ENCODE peak calls at places on chromosome 20, in four cellular contexts. J is effector memory CD4-positive, alpha-beta T cell; U is uterus; S is CD8-positive, alpha-beta memory T cell. Z is an unnamed sample. For H3K27me3, the result is how much of the 10 kb centered on the place peaks cover.

GRCh38 chr20:11275740-11276139 is 601.9 kb upstream of the JAG1 start:
- DNase-seq in J (no peak), U (no peak), S (no peak), Z (no peak)

GRCh38 chr20:44336086-44336485 is 757 bp upstream of the R3HDML start:
- DNase-seq in J (no peak), U (no peak), S (no peak), Z (peak)

GRCh38 chr20:33169176-33169794 is 1.3 kb downstream of the BPIFA2 start:
- DNase-seq in J (no peak), U (no peak), S (no peak), Z (peak)

GRCh38 chr20:44888226-44889103 is 3.0 kb downstream of the YWHAB start:
- DNase-seq in J (no peak), U (no peak), S (no peak), Z (no peak)

GRCh38 chr20:43838703-43839060 is 76.0 kb upstream of the TOX2 start:
- DNase-seq in J (no peak), U (no peak), S (no peak), Z (no peak)

GRCh38 chr20:25032478-25033183 is 25.3 kb downstream of the ACSS1 start:
- DNase-seq in J (no peak), U (peak), S (no peak), Z (peak)

GRCh38 chr20:56222945-56223344 is 25.6 kb upstream of the MC3R start:
- DNase-seq in J (no peak), U (no peak), S (no peak), Z (no peak)

GRCh38 chr20:43568706-43569105 is 9.9 kb downstream of the SGK2 start:
- DNase-seq in J (no peak), U (no peak), S (no peak), Z (peak)

GRCh38 chr20:60695223-60695622 is 556.8 kb upstream of the CDH4 start:
- DNase-seq in J (no peak), U (no peak), S (no peak), Z (no peak)

GRCh38 chr20:55194947-55195346 is 719.6 kb downstream of the DOK5 start:
- DNase-seq in J (no peak), U (no peak), S (no peak), Z (no peak)

GRCh38 chr20:845226-845868 is 11.8 kb downstream of the FAM110A start:
- DNase-seq in J (no peak), U (no peak), S (peak), Z (peak)

GRCh38 chr20:43820742-43821330 is 93.8 kb upstream of the TOX2 start:
- DNase-seq in J (no peak), U (no peak), S (no peak), Z (no peak)

GRCh38 chr20:10366898-10367419 is 67.1 kb downstream of the MKKS start:
- DNase-seq in J (no peak), U (no peak), S (no peak), Z (no peak)

GRCh38 chr20:39893013-39893685 is 795.9 kb downstream of the MAFB start:
- DNase-seq in J (no peak), U (no peak), S (no peak), Z (no peak)

GRCh38 chr20:47784256-47784598 is 1.1 kb downstream of the SULF2 start:
- DNase-seq in J (no peak), U (no peak), S (no peak), Z (no peak)

GRCh38 chr20:57006411-57007170 is 259.9 kb downstream of the BMP7 start:
- DNase-seq in J (no peak), U (no peak), S (no peak), Z (no peak)

GRCh38 chr20:48703511-48704219 is 124.1 kb downstream of the PREX1 start:
- DNase-seq in J (no peak), U (no peak), S (no peak), Z (no peak)

DNA sequence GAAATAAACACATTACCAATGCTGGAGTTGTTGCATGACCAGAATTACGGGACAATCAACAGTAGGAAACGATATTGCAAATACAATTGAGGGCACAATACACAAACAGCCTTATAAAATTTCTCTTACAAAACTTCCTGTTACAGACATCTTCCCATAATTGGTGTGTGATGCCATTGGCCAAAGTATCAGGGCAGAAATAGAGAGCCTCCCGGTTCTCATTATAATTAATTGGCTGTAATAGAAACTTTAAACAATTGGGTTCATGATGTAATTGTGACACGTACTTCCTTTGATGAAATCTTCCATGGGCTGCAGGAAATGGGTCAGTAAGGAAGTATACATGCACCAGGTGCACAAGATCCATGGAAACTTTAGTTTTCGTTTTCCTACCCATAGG is 40.3 kb upstream of the RALGAPA2 start:
- DNase-seq in J (no peak), U (no peak), S (no peak), Z (no peak)
- H3K27me3 ChIP-seq in J (under half), U (under half), S (under half), Z (under half)

GRCh38 chr20:62063601-62063980 is 2.1 kb downstream of the TAF4 start:
- DNase-seq in J (no peak), U (no peak), S (no peak), Z (peak)
- H3K4me3 ChIP-seq in J (no peak), U (no peak), S (no peak), Z (no peak)

DNA sequence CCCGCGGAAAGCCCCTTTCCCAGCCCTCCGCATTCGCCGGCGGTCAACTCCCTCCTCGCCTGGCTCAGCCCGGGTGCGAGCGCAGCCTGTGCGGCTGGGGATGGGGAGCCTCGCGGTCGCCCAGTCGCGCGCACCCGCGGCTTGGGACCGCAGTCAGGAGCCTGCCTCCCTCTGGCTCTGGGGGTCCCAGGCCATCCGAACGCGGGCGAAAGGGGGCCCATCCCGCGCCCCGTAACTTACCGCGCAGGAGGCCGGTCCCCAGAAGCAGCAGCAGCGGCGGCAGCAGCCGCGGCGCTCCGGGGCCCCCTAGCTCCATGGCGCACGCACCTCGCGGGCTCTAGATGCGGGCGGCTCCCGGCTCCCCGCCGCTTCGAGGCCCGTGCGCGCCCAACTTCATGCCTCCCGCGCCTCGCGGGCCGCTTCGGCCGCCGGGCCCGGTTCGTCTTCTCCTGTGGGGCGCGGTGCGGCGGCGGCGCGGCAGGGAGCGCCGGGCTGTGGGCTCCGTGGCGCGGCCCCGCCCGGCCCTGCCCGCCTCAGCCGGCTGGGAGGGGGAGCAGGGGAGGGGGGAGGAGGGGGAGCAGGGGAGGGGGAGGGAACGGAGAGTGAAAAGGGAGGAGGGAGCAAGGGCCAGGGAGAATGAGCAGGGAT is at the start of gene CHRNA4:
- DNase-seq in J (no peak), U (no peak), S (no peak), Z (peak)
- H3K27me3 ChIP-seq in J (under half), U (under half), S (under half), Z (under half)

GRCh38 chr20:35436175-35436568 is 1.9 kb downstream of the GDF5 start:
- DNase-seq in J (no peak), U (no peak), S (no peak), Z (peak)
- H3K4me3 ChIP-seq in J (no peak), U (no peak), S (no peak), Z (no peak)

DNA sequence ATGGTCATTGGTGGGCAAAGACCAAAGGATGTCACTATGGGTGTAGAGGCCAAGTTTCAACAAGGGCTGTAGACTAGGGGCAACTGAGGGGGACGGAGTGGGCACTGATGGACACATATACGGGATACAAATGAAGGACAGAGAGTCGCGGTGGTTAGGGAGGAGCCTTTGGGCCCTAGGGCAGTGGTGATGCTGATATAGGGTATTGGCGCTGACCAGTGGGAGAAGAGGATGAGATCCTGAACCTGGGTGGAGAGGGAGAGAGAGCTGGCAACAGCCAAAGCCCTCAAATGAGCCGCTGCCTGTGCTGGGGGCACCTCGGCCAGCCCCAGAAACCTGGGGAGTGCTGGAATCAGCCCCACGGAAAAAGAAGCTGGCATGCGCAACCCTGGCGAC is 1.6 kb downstream of the CDH22 start:
- DNase-seq in J (no peak), U (no peak), S (no peak), Z (peak)
- H3K27me3 ChIP-seq in J (under half), U (under half), S (under half), Z (half or more)

GRCh38 chr20:41367393-41367695 is 726 bp upstream of the EMILIN3 start:
- DNase-seq in J (no peak), U (no peak), S (no peak), Z (peak)

GRCh38 chr20:41367956-41368355 is 1.3 kb upstream of the EMILIN3 start:
- DNase-seq in J (no peak), U (no peak), S (no peak), Z (peak)

GRCh38 chr20:41364967-41365765 is 1.5 kb downstream of the EMILIN3 start:
- DNase-seq in J (no peak), U (no peak), S (no peak), Z (peak)

GRCh38 chr20:41365785-41366545 is 653 bp downstream of the EMILIN3 start:
- DNase-seq in J (no peak), U (no peak), S (no peak), Z (peak)

DNA sequence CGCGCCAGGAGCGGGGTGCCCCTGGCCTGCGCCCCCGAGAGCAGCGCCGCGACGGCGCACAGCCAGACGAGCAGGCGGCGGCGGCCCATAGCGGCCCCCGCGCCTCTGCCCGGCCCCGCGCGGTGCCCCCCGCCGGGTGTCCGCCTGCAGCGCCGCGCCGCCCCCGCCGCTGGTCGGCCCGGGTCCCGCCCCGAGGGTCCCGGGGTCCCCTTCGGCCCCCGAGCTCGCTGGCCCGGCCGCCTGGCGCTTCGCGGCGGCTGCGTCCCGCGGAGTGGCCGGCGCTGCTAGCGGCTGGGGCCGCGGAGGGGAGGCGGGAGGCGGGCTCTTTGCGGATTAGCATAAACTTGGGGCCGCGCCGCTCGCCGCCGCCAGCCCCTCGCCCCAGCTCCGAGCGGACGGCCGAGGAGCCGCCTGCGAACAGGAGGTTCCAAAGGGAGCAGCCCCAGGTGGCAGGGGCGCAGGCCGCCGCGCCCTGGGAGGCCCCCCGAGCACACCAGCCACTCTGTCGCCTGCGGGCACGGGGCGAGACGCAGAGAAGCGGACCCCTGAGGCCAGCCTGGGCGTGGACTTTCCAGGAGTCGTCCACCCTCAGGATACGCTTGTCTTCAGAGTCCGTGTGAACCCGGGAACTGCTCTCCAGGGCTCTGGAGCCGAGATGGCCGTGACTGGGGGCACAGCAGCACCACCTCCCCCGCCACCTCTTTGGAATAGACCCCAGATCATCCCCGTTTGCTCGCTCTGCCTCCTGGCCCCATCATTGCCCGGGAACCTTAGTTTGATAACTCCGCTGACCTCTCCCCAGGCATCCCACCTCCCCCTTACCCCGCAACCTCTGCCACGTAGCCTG is at the start of gene EMILIN3:
- DNase-seq in J (no peak), U (no peak), S (no peak), Z (peak)
- H3K4me3 ChIP-seq in J (no peak), U (no peak), S (no peak), Z (peak)

GRCh38 chr20:6766433-6766832 is 1.1 kb upstream of the BMP2 start:
- DNase-seq in J (no peak), U (no peak), S (no peak), Z (no peak)

GRCh38 chr20:6767166-6767535 is 335 bp upstream of the BMP2 start:
- DNase-seq in J (no peak), U (no peak), S (no peak), Z (no peak)

GRCh38 chr20:6767536-6768227 is at the start of gene BMP2:
- DNase-seq in J (no peak), U (peak), S (no peak), Z (peak)

GRCh38 chr20:6769953-6770831 is 2.7 kb downstream of the BMP2 start:
- DNase-seq in J (no peak), U (peak), S (no peak), Z (peak)

DNA sequence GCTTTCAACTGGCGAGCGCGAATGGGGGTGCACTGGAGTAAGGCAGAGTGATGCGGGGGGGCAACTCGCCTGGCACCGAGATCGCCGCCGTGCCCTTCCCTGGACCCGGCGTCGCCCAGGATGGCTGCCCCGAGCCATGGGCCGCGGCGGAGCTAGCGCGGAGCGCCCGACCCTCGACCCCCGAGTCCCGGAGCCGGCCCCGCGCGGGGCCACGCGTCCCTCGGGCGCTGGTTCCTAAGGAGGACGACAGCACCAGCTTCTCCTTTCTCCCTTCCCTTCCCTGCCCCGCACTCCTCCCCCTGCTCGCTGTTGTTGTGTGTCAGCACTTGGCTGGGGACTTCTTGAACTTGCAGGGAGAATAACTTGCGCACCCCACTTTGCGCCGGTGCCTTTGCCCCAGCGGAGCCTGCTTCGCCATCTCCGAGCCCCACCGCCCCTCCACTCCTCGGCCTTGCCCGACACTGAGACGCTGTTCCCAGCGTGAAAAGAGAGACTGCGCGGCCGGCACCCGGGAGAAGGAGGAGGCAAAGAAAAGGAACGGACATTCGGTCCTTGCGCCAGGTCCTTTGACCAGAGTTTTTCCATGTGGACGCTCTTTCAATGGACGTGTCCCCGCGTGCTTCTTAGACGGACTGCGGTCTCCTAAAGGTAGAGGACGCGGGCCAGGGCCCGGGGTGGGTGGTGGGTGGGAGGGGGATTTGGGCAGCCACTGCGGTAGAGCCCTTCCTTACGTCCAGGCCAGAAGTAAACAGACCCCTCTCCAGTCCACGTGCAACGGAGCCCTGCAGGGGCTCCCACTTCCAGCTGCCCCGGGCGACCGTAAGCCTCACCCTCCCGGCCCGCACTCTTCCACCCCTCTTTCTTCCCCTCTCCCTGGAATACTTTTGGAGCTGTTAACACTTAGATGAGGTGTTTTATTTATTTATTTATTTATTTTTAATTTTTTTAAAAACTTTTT is 1.0 kb downstream of the BMP2 start:
- DNase-seq in J (no peak), U (peak), S (no peak), Z (peak)
- H3K27me3 ChIP-seq in J (under half), U (under half), S (under half), Z (under half)

GRCh38 chr20:53923745-53924369 is 146.5 kb downstream of the BCAS1 start:
- DNase-seq in J (no peak), U (no peak), S (no peak), Z (no peak)
- H3K4me3 ChIP-seq in J (no peak), U (no peak), S (no peak), Z (no peak)

Z was measured in H7.